ENCODE peak calls at places on chromosomes 11 and 22, in six cellular contexts. O is stomach, I is HCT116, G is AG04450, P is AG04449, C is PC-9. Z is an unnamed sample.

GRCh38 chr22:46537221-46537945 is at the start of gene CELSR1:
- DNase-seq in O (peak), I (no peak), G (no peak), P (no peak), C (peak), Z (no peak)

GRCh38 chr11:125253795-125254525 is 89.4 kb downstream of the PKNOX2 start:
- DNase-seq in O (no peak), I (no peak), G (no peak), P (no peak), C (no peak), Z (no peak)

GRCh38 chr11:32161293-32161692 is 70.4 kb downstream of the RCN1 start:
- DNase-seq in O (no peak), I (no peak), G (no peak), P (no peak), C (no peak), Z (no peak)

GRCh38 chr11:16800382-16800781 is 61.9 kb downstream of the C11orf58 start:
- DNase-seq in O (no peak), I (no peak), G (no peak), P (no peak), C (no peak), Z (no peak)

GRCh38 chr22:47202819-47203553 is 440.5 kb downstream of the TBC1D22A start:
- DNase-seq in O (no peak), I (no peak), G (no peak), P (no peak), C (no peak), Z (no peak)

GRCh38 chr11:118175031-118175531 is 1.4 kb downstream of the SCN2B start:
- DNase-seq in O (no peak), I (no peak), G (no peak), P (no peak), C (peak), Z (no peak)

GRCh38 chr22:32917577-32918375 is 116.3 kb downstream of the TIMP3 start:
- DNase-seq in O (no peak), I (no peak), G (no peak), P (no peak), C (no peak), Z (no peak)

GRCh38 chr22:25125693-25126357 is 73.8 kb upstream of the CRYBB3 start:
- DNase-seq in O (no peak), I (no peak), G (no peak), P (no peak), C (no peak), Z (no peak)

GRCh38 chr11:69654660-69655478 is 13.9 kb downstream of the CCND1 start:
- DNase-seq in O (no peak), I (no peak), G (no peak), P (no peak), C (peak), Z (peak)

GRCh38 chr11:78030429-78031325 is 7.6 kb upstream of the KCTD14 start:
- DNase-seq in O (peak), I (no peak), G (no peak), P (no peak), C (peak), Z (peak)

GRCh38 chr22:43126506-43127165 is 16.1 kb downstream of the BIK start:
- DNase-seq in O (peak), I (peak), G (peak), P (peak), C (peak), Z (no peak)

GRCh38 chr11:79045811-79046304 is 395.0 kb downstream of the TENM4 start:
- DNase-seq in O (no peak), I (no peak), G (no peak), P (no peak), C (no peak), Z (no peak)

GRCh38 chr11:79046365-79046764 is 394.5 kb downstream of the TENM4 start:
- DNase-seq in O (no peak), I (no peak), G (no peak), P (no peak), C (no peak), Z (no peak)

GRCh38 chr11:79049627-79050238 is 391.1 kb downstream of the TENM4 start:
- DNase-seq in O (no peak), I (no peak), G (no peak), P (no peak), C (no peak), Z (no peak)

GRCh38 chr11:79047356-79047755 is 393.5 kb downstream of the TENM4 start:
- DNase-seq in O (no peak), I (no peak), G (no peak), P (no peak), C (no peak), Z (no peak)

GRCh38 chr11:79047980-79048379 is 392.9 kb downstream of the TENM4 start:
- DNase-seq in O (no peak), I (no peak), G (no peak), P (no peak), C (no peak), Z (no peak)
- H3K4me3 ChIP-seq in O (no peak), I (no peak), G (no peak), P (no peak), C (no peak), Z (no peak)

GRCh38 chr11:112355726-112356125 is 95.1 kb upstream of the PLET1 start:
- DNase-seq in O (peak), I (peak), G (no peak), P (no peak), C (peak), Z (peak)
- TF ChIP-seq CTCF in O (no peak), I (peak), G (peak), P (peak), C (peak), Z (peak)

DNA sequence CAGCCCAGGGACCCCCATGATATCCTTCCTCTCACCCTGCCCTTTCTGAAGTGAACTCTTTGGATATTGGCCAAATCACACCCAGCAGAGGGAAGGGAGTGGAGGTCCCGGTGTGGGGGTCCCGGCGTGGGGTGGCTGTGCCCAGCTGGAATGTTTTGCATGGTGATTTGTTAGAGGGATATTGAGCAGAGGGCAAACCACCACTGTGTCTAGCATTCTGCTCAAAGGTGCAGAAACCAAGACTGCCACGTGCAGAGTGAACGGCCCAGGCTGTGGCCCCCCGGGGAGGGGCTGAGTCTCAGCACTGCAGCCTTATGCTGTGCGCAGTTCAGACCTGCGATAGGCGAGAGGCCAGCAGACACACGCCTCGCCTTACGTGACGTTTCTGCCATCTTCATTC is 7.9 kb upstream of the BID start:
- DNase-seq in O (no peak), I (no peak), G (no peak), P (no peak), C (no peak), Z (no peak)
- H3K4me3 ChIP-seq in O (no peak), I (no peak), G (no peak), P (no peak), C (no peak), Z (no peak)

GRCh38 chr22:24107668-24108067 is 73.6 kb upstream of the SUSD2 start:
- DNase-seq in O (peak), I (no peak), G (peak), P (peak), C (no peak), Z (peak)
- TF ChIP-seq CTCF in O (no peak), I (no peak), G (peak), P (peak), C (no peak), Z (peak)

DNA sequence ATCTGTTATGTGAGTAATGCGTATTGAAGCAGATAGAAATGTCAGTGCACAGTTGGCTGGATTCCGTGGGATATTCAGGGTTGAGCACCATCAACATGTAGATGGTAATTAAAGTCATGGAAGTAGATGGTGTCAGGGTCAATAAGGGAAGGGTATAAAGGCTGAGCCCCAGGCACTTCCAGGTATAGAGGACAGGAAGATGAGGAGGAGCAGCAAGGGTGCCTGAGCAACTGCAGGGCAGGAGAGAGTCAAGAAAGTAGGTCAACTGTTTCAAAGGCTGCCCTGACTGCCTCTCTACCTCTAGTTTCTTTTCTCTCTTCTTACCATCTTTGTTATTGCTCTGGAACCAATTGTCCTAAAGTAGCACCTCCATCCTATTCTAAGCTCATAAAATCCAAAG is 85.9 kb downstream of the MICAL2 start:
- DNase-seq in O (no peak), I (no peak), G (no peak), P (no peak), C (no peak), Z (no peak)
- H3K4me3 ChIP-seq in O (no peak), I (no peak), G (no peak), P (no peak), C (no peak), Z (no peak)

DNA sequence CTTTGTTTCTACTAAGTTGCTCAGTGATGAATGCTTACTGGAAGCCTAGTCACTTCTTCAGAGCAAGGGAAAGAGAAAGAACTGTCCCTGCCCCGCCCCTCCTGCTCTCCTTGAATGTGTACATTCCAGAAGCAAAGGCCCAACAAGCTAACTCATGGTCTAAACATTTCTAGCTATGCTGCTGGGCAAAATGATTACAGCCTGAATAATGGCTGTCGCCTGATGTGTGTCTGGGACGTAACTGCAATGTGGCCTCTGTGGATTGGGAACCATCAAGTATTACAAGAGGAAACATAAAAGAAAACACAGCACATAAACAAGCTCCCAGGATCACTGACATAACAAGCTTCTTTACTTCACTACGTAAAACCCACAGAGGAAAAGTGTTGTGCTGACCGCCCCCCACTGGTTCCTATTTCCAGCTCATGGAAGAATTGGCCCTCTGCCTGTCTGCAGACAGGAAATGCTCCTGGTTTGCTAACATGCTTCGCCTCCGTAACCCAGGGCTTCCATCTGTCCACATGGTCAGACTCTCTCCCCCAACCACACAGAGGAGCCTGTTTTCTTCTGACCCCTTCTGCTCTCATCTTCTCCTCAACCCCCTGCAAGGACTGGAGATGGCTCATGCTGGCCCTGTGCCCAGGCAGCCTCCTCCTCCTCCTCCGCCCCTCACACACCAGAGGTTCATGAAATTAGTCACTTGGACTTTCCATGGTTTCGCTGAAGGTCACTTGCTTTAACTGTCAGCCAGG is 187.2 kb downstream of the MAML2 start:
- DNase-seq in O (peak), I (peak), G (peak), P (peak), C (peak), Z (no peak)
- TF ChIP-seq CTCF in O (no peak), I (no peak), G (peak), P (peak), C (no peak), Z (no peak)

GRCh38 chr22:36369004-36369921 is 18.5 kb downstream of the MYH9 start:
- DNase-seq in O (no peak), I (no peak), G (no peak), P (no peak), C (no peak), Z (no peak)
- H3K4me3 ChIP-seq in O (peak), I (peak), G (peak), P (peak), C (peak), Z (no peak)

Z was measured in LNCaP clone FGC.